ENCODE peak calls at places on chromosome 18, in six cellular contexts. R, O, W, E, B and S are unnamed samples.

GRCh38 chr18:3901811-3902210 is 451.8 kb downstream of the TGIF1 start:
- DNase-seq in R (no peak), O (no peak), W (no peak), E (no peak), B (no peak), S (no peak)

GRCh38 chr18:77080283-77080682 is 52.3 kb downstream of the MBP start:
- DNase-seq in R (no peak), O (no peak), W (no peak), E (no peak), B (no peak), S (no peak)

GRCh38 chr18:3238742-3239141 is 8.9 kb upstream of the MYL12A start:
- DNase-seq in R (no peak), O (no peak), W (no peak), E (no peak), B (no peak), S (no peak)

GRCh38 chr18:44700652-44701051 is 20.0 kb downstream of the SETBP1 start:
- DNase-seq in R (no peak), O (peak), W (no peak), E (peak), B (no peak), S (no peak)

GRCh38 chr18:11398625-11399024 is 210.8 kb upstream of the SLC35G4 start:
- DNase-seq in R (no peak), O (peak), W (no peak), E (no peak), B (no peak), S (peak)

GRCh38 chr18:29156531-29156930 is 979.6 kb upstream of the CDH2 start:
- DNase-seq in R (no peak), O (peak), W (no peak), E (peak), B (no peak), S (no peak)

GRCh38 chr18:36284671-36285295 is 12.7 kb upstream of the FHOD3 start:
- DNase-seq in R (peak), O (peak), W (peak), E (peak), B (peak), S (peak)

GRCh38 chr18:14945286-14945685 is 197.3 kb downstream of the ANKRD30B start:
- DNase-seq in R (no peak), O (no peak), W (no peak), E (no peak), B (no peak), S (no peak)

GRCh38 chr18:68436485-68436884 is 278.4 kb downstream of the TMX3 start:
- DNase-seq in R (no peak), O (peak), W (no peak), E (peak), B (no peak), S (no peak)

GRCh38 chr18:24600076-24600654 is 139.7 kb downstream of the HRH4 start:
- DNase-seq in R (peak), O (peak), W (peak), E (peak), B (peak), S (peak)

GRCh38 chr18:48220146-48220499 is 189.1 kb downstream of the ZBTB7C start:
- DNase-seq in R (no peak), O (no peak), W (no peak), E (no peak), B (no peak), S (no peak)

GRCh38 chr18:67731853-67732252 is 215.3 kb upstream of the DSEL start:
- DNase-seq in R (no peak), O (peak), W (no peak), E (peak), B (no peak), S (no peak)

GRCh38 chr18:48590678-48591077 is 51.8 kb downstream of the CTIF start:
- DNase-seq in R (no peak), O (peak), W (no peak), E (peak), B (no peak), S (no peak)

GRCh38 chr18:36501100-36501499 is 203.6 kb downstream of the FHOD3 start:
- DNase-seq in R (no peak), O (peak), W (no peak), E (peak), B (no peak), S (no peak)

GRCh38 chr18:78430171-78430857 is 549.3 kb upstream of the SALL3 start:
- DNase-seq in R (no peak), O (no peak), W (no peak), E (no peak), B (peak), S (no peak)

GRCh38 chr18:55859116-55859515 is 271.1 kb upstream of the TCF4 start:
- DNase-seq in R (no peak), O (no peak), W (no peak), E (no peak), B (no peak), S (no peak)

GRCh38 chr18:48139427-48140347 is 209.2 kb upstream of the SMAD2 start:
- DNase-seq in R (no peak), O (peak), W (peak), E (no peak), B (peak), S (peak)

GRCh38 chr18:49274188-49274714 is 186.2 kb downstream of the DYM start:
- DNase-seq in R (no peak), O (no peak), W (no peak), E (no peak), B (no peak), S (no peak)

GRCh38 chr18:26454616-26455015 is 93.7 kb downstream of the KCTD1 start:
- DNase-seq in R (no peak), O (no peak), W (no peak), E (no peak), B (no peak), S (no peak)

GRCh38 chr18:78970774-78971333 is 8.8 kb upstream of the SALL3 start:
- DNase-seq in R (no peak), O (no peak), W (no peak), E (no peak), B (no peak), S (no peak)

GRCh38 chr18:2978208-2978607 is 34.7 kb downstream of the LPIN2 start:
- DNase-seq in R (no peak), O (no peak), W (no peak), E (no peak), B (no peak), S (no peak)

GRCh38 chr18:13530879-13531387 is 195.4 kb downstream of the FAM210A start:
- DNase-seq in R (peak), O (peak), W (peak), E (no peak), B (no peak), S (peak)

GRCh38 chr18:25830787-25831186 is 259.6 kb downstream of the SS18 start:
- DNase-seq in R (no peak), O (peak), W (no peak), E (no peak), B (no peak), S (no peak)

GRCh38 chr18:12564378-12564777 is 93.5 kb downstream of the SPIRE1 start:
- DNase-seq in R (no peak), O (no peak), W (no peak), E (no peak), B (no peak), S (no peak)

GRCh38 chr18:44464401-44465185 is 216.1 kb upstream of the SETBP1 start:
- DNase-seq in R (no peak), O (peak), W (no peak), E (peak), B (no peak), S (no peak)

GRCh38 chr18:58231930-58232329 is 187.9 kb downstream of the NEDD4L start:
- DNase-seq in R (no peak), O (peak), W (peak), E (peak), B (no peak), S (no peak)

GRCh38 chr18:47175283-47175894 is 775 bp downstream of the IER3IP1 start:
- DNase-seq in R (no peak), O (peak), W (peak), E (no peak), B (no peak), S (peak)